ENCODE peak calls at places on chromosome 22, in seven cellular contexts. Y, F, N, Z, L, A and T are unnamed samples.

GRCh38 chr22:20591660-20592310 is 84.4 kb downstream of the MED15 start:
- DNase-seq in Y (no peak), F (no peak), N (peak; percentile 55), Z (no peak), L (peak; percentile 75), A (peak; percentile 73), T (no peak)

GRCh38 chr22:37126882-37127281 is 17.4 kb upstream of the TMPRSS6 start:
- DNase-seq in Y (no peak), F (no peak), N (peak; percentile 47), Z (peak; percentile 19), L (no peak), A (no peak), T (no peak)

GRCh38 chr22:36413022-36413770 is 25.4 kb upstream of the MYH9 start:
- DNase-seq in Y (no peak), F (no peak), N (no peak), Z (no peak), L (peak; percentile 34), A (no peak), T (no peak)

GRCh38 chr22:45884201-45885067 is 92.5 kb downstream of the WNT7B start:
- DNase-seq in Y (no peak), F (peak; percentile 36), N (peak; percentile 6), Z (no peak), L (no peak), A (peak; percentile 16), T (no peak)

GRCh38 chr22:19357270-19358105 is 66.0 kb upstream of the CLTCL1 start:
- DNase-seq in Y (no peak), F (no peak), N (no peak), Z (no peak), L (peak; percentile 74), A (no peak), T (no peak)

GRCh38 chr22:21641795-21642583 is at the start of gene SDF2L1:
- DNase-seq in Y (peak; percentile 98), F (peak; percentile 99), N (peak; percentile 98), Z (peak; percentile 94), L (peak; percentile 98), A (peak; percentile 99), T (peak; percentile 97)

GRCh38 chr22:27982630-27983180 is 63.6 kb upstream of the PITPNB start:
- DNase-seq in Y (no peak), F (no peak), N (no peak), Z (no peak), L (no peak), A (no peak), T (no peak)

GRCh38 chr22:37661160-37661924 is 2.8 kb downstream of the PDXP start:
- DNase-seq in Y (peak; percentile 57), F (no peak), N (no peak), Z (no peak), L (peak; percentile 76), A (peak; percentile 62), T (peak; percentile 72)

GRCh38 chr22:44972363-44973083 is 37.3 kb downstream of the PHF21B start:
- DNase-seq in Y (no peak), F (no peak), N (no peak), Z (no peak), L (no peak), A (peak; percentile 8), T (no peak)

GRCh38 chr22:19962246-19962908 is 20.8 kb upstream of the TXNRD2 start:
- DNase-seq in Y (peak; percentile 76), F (peak; percentile 57), N (peak; percentile 86), Z (peak; percentile 47), L (peak; percentile 76), A (peak; percentile 83), T (peak; percentile 80)

GRCh38 chr22:44595841-44596341 is 97.9 kb upstream of the RTL6 start:
- DNase-seq in Y (no peak), F (no peak), N (peak; percentile 95), Z (no peak), L (peak; percentile 42), A (peak; percentile 55), T (no peak)

GRCh38 chr22:31943976-31944699 is at the start of gene YWHAH:
- DNase-seq in Y (peak; percentile 81), F (peak; percentile 97), N (peak; percentile 96), Z (peak; percentile 83), L (peak; percentile 92), A (peak; percentile 97), T (peak; percentile 98)
- TF ChIP-seq CTCF in Y (no peak), F (no peak), N (no peak), Z (no peak), L (no peak), A (no peak), T (no peak)

GRCh38 chr22:39362932-39363331 is 13.1 kb downstream of the SYNGR1 start:
- DNase-seq in Y (no peak), F (no peak), N (no peak), Z (no peak), L (no peak), A (no peak), T (no peak)

GRCh38 chr22:39365406-39365782 is 15.6 kb downstream of the SYNGR1 start:
- DNase-seq in Y (no peak), F (no peak), N (no peak), Z (no peak), L (no peak), A (no peak), T (no peak)

GRCh38 chr22:39363751-39364484 is 14.1 kb downstream of the SYNGR1 start:
- DNase-seq in Y (no peak), F (no peak), N (peak; percentile 72), Z (no peak), L (no peak), A (peak; percentile 16), T (no peak)

GRCh38 chr22:39367040-39367439 is 17.2 kb downstream of the SYNGR1 start:
- DNase-seq in Y (no peak), F (no peak), N (no peak), Z (no peak), L (no peak), A (no peak), T (no peak)

GRCh38 chr22:39364646-39365405 is 15.0 kb downstream of the SYNGR1 start:
- DNase-seq in Y (no peak), F (no peak), N (peak; percentile 38), Z (no peak), L (peak; percentile 20), A (no peak), T (no peak)
- TF ChIP-seq CTCF in Y (no peak), F (no peak), N (peak; percentile 46), Z (no peak), L (peak; percentile 4), A (no peak), T (no peak)

GRCh38 chr22:34943830-34944229 is 122.1 kb upstream of the ISX start:
- DNase-seq in Y (no peak), F (no peak), N (no peak), Z (no peak), L (no peak), A (no peak), T (no peak)
- TF ChIP-seq CTCF in Y (no peak), F (no peak), N (peak; percentile 53), Z (no peak), L (no peak), A (no peak), T (no peak)

GRCh38 chr22:49992921-49993648 is 19.5 kb downstream of the IL17REL start:
- DNase-seq in Y (peak; percentile 73), F (no peak), N (peak; percentile 75), Z (peak; percentile 44), L (peak; percentile 37), A (peak; percentile 60), T (no peak)

GRCh38 chr22:49995059-49995412 is 17.5 kb downstream of the IL17REL start:
- DNase-seq in Y (no peak), F (no peak), N (no peak), Z (no peak), L (no peak), A (no peak), T (no peak)

GRCh38 chr22:49991907-49992533 is 20.5 kb downstream of the IL17REL start:
- DNase-seq in Y (no peak), F (no peak), N (no peak), Z (no peak), L (no peak), A (no peak), T (no peak)

GRCh38 chr22:49994361-49995058 is 18.1 kb downstream of the IL17REL start:
- DNase-seq in Y (no peak), F (no peak), N (no peak), Z (no peak), L (no peak), A (no peak), T (no peak)

DNA sequence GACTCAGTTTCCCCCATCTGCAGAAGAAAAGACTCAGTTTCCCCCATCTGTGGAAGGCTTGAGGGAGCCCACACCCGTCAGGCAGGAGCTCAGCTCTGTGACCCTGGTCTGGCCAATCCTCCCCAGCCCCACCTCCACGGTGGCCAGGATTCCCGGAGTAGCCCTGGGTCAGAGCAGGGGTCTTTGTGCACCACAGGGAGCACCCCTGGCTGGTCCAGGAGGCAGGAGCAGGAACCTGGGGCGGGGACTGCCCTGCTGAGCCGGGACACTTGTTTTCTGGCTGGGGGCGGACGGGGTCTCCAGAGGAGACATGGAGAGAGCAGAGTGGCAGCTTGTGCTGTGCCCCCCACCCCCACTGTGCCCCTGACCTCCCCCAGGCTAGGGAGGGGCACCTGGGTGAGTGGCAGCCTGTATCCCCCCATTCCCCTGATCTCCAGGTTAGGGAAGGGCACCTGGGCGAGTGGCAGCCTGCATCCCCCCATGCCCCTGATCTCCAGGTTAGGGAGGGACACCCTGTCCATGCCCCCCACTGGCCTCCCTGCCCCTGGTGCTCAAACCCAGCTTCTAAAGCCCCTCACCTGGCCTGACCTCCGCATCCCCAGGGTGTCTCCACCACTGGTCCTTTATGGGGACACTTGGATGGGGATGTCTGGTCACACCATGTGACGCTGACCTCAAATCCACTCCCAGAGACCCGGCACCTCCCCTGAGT is 18.8 kb downstream of the IL17REL start:
- DNase-seq in Y (no peak), F (no peak), N (no peak), Z (no peak), L (no peak), A (no peak), T (no peak)
- TF ChIP-seq CTCF in Y (peak; percentile 42), F (no peak), N (no peak), Z (no peak), L (no peak), A (no peak), T (no peak)

GRCh38 chr22:23288301-23289129 is 108.2 kb downstream of the BCR start:
- DNase-seq in Y (no peak), F (no peak), N (no peak), Z (no peak), L (no peak), A (no peak), T (no peak)

GRCh38 chr22:23291806-23292452 is 111.6 kb downstream of the BCR start:
- DNase-seq in Y (no peak), F (no peak), N (no peak), Z (no peak), L (no peak), A (no peak), T (no peak)

GRCh38 chr22:23289851-23290724 is 109.8 kb downstream of the BCR start:
- DNase-seq in Y (peak; percentile 45), F (no peak), N (peak; percentile 71), Z (peak; percentile 69), L (peak; percentile 61), A (peak; percentile 64), T (peak; percentile 82)

GRCh38 chr22:23287136-23288095 is 107.1 kb downstream of the BCR start:
- DNase-seq in Y (no peak), F (no peak), N (no peak), Z (no peak), L (no peak), A (no peak), T (peak; percentile 40)

DNA sequence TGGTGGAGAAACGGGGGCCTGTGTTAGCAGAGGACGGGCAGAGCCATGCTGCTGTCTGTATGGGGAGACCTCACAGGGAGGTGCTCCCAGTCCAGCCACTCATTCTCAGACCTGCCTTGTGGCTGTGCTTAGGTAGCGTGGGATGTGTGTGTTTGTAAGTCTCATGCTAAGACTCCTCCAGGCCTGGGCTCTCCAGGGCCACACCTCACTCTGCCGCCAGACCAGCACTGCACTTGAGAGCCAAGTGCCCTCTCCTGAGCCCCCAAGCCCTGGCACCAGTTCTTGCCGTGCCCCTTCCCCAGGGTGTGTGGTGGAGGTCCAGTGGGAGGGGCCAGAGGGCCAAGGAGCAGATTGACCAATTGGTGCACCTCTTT is 108.8 kb downstream of the BCR start:
- DNase-seq in Y (no peak), F (no peak), N (no peak), Z (no peak), L (no peak), A (no peak), T (no peak)
- TF ChIP-seq CTCF in Y (no peak), F (no peak), N (no peak), Z (no peak), L (no peak), A (no peak), T (no peak)